ENCODE peak calls at places on chromosomes 3 and 15, in eight cellular contexts. K is NCI-H1417; S is stimulated activated CD4-positive, alpha-beta T cell treated with anti-CD3 and anti-CD28 coated beads, Interleukin-12 subunit alpha, Interleukin-12 subunit beta, amount 100 ng/mL, for 4 hours; H is T-helper 9 cell; O is GM13977; J is NCI-H524; N is activated CD8-positive, alpha-beta memory T cell treated with anti-CD3 and anti-CD28 coated beads, Interleukin-2, amount 50 U/mL, for 48 hours; T is progenitor cell of endocrine pancreas. F is an unnamed sample.
A peak's percentile ranks its signal among the peaks of the same experiment; 100 is the strongest.

GRCh38 chr15:78726870-78727551 is 84.3 kb downstream of the ADAMTS7 start:
- DNase-seq in K (peak; percentile 43), S (no peak), H (no peak), O (no peak), J (peak; percentile 30), N (no peak), T (no peak), F (peak; percentile 45)

GRCh38 chr3:63970596-63971468 is 52.5 kb downstream of the PSMD6 start:
- DNase-seq in K (peak; percentile 1), S (no peak), H (no peak), O (no peak), J (no peak), N (no peak), T (no peak), F (no peak)

GRCh38 chr3:98482717-98483482 is 14.6 kb upstream of the OR5K2 start:
- DNase-seq in K (no peak), S (no peak), H (no peak), O (no peak), J (no peak), N (no peak), T (no peak), F (no peak)

GRCh38 chr3:39401983-39402382 is 4.5 kb upstream of the RPSA start:
- DNase-seq in K (no peak), S (no peak), H (no peak), O (no peak), J (no peak), N (peak; percentile 52), T (no peak), F (no peak)

GRCh38 chr3:135806342-135806741 is 159.2 kb upstream of the PPP2R3A start:
- DNase-seq in K (peak; percentile 21), S (no peak), H (no peak), O (no peak), J (peak; percentile 35), N (no peak), T (no peak), F (no peak)

GRCh38 chr15:26667222-26667988 is 105.5 kb downstream of the GABRB3 start:
- DNase-seq in K (no peak), S (no peak), H (no peak), O (no peak), J (no peak), N (no peak), T (no peak), F (no peak)

GRCh38 chr3:100425321-100425720 is 24.0 kb downstream of the LNP1 start:
- DNase-seq in K (no peak), S (no peak), H (no peak), O (no peak), J (no peak), N (no peak), T (no peak), F (no peak)

GRCh38 chr3:127794402-127794801 is 27.9 kb downstream of the MGLL start:
- DNase-seq in K (no peak), S (no peak), H (no peak), O (no peak), J (no peak), N (no peak), T (no peak), F (no peak)

GRCh38 chr15:89783111-89783860 is 7.2 kb downstream of the MESP2 start:
- DNase-seq in K (no peak), S (no peak), H (no peak), O (no peak), J (peak; percentile 69), N (no peak), T (no peak), F (no peak)

GRCh38 chr3:171696805-171697204 is 113.5 kb downstream of the PLD1 start:
- DNase-seq in K (no peak), S (no peak), H (no peak), O (no peak), J (no peak), N (no peak), T (no peak), F (no peak)

GRCh38 chr15:24684313-24684712 is 8.7 kb downstream of the NPAP1 start:
- DNase-seq in K (no peak), S (no peak), H (no peak), O (no peak), J (no peak), N (no peak), T (no peak), F (no peak)

GRCh38 chr3:22893001-22893400 is 310.1 kb upstream of the UBE2E2 start:
- DNase-seq in K (no peak), S (no peak), H (no peak), O (no peak), J (no peak), N (no peak), T (no peak), F (no peak)

GRCh38 chr3:70556056-70556455 is 243.6 kb upstream of the MDFIC2 start:
- DNase-seq in K (no peak), S (no peak), H (no peak), O (no peak), J (no peak), N (no peak), T (no peak), F (no peak)

GRCh38 chr15:91032919-91033803 is 10.8 kb upstream of the VPS33B start:
- DNase-seq in K (peak; percentile 94), S (peak; percentile 34), H (peak; percentile 37), O (no peak), J (peak; percentile 37), N (peak; percentile 72), T (peak; percentile 90), F (peak; percentile 83)

GRCh38 chr3:59873576-59874230 is 823.9 kb upstream of the CFAP20DC start:
- DNase-seq in K (no peak), S (no peak), H (no peak), O (no peak), J (no peak), N (no peak), T (no peak), F (no peak)

GRCh38 chr3:129673897-129674797 is 67.7 kb upstream of the PLXND1 start:
- DNase-seq in K (peak; percentile 45), S (no peak), H (no peak), O (peak; percentile 11), J (no peak), N (no peak), T (no peak), F (no peak)

GRCh38 chr3:194285024-194285858 is 65.9 kb downstream of the CPN2 start:
- DNase-seq in K (no peak), S (no peak), H (no peak), O (no peak), J (no peak), N (no peak), T (no peak), F (no peak)

GRCh38 chr3:29565236-29565635 is 284.4 kb downstream of the RBMS3 start:
- DNase-seq in K (no peak), S (no peak), H (no peak), O (no peak), J (no peak), N (no peak), T (no peak), F (no peak)

GRCh38 chr3:106457278-106458210 is 588.7 kb upstream of the CBLB start:
- DNase-seq in K (no peak), S (no peak), H (no peak), O (peak; percentile 38), J (peak; percentile 62), N (no peak), T (no peak), F (no peak)

GRCh38 chr3:105162448-105162847 is 204.3 kb upstream of the ALCAM start:
- DNase-seq in K (no peak), S (no peak), H (no peak), O (no peak), J (no peak), N (no peak), T (no peak), F (no peak)